ENCODE peak calls at places on chromosomes 2 and 18, in seven cellular contexts. Y is Caco-2, E is body of pancreas, J is lower lobe of right lung, G is hepatocyte, O is A549, A is psoas muscle. S is an unnamed sample.

GRCh38 chr18:44683566-44683965 is 2.9 kb downstream of the SETBP1 start:
- DNase-seq in A (no peak), E (no peak), J (no peak), Y (no peak), G (no peak), O (no peak), S (no peak)

GRCh38 chr2:69957970-69958369 is 3.5 kb downstream of the ASPRV1 start:
- DNase-seq in O (no peak), J (no peak), Y (no peak), E (no peak), A (no peak), G (no peak), S (no peak)

GRCh38 chr2:233593201-233593600 is 24.2 kb upstream of the UGT1A8 start:
- DNase-seq in J (no peak), G (no peak), Y (no peak), A (no peak), O (no peak), E (no peak), S (no peak)

GRCh38 chr2:239150125-239151011 is 250.5 kb downstream of the HDAC4 start:
- DNase-seq in G (no peak), E (no peak), A (no peak), J (peak; percentile 32), O (no peak), Y (no peak), S (peak; percentile 24)

GRCh38 chr2:241616168-241617125 is 20.5 kb downstream of the THAP4 start:
- DNase-seq in E (no peak), A (no peak), G (no peak), J (no peak), O (no peak), Y (no peak), S (peak; percentile 67)

GRCh38 chr2:176827269-176827668 is 385.3 kb upstream of the HNRNPA3 start:
- DNase-seq in O (no peak), G (no peak), Y (no peak), J (no peak), A (no peak), E (no peak), S (no peak)

GRCh38 chr18:32333781-32334180 is 136.9 kb downstream of the GAREM1 start:
- DNase-seq in G (no peak), Y (no peak), J (no peak), A (no peak), O (no peak), E (peak; percentile 80), S (no peak)

GRCh38 chr2:17892726-17893534 is 14.5 kb downstream of the KCNS3 start:
- DNase-seq in E (no peak), A (no peak), G (peak; percentile 20), J (no peak), O (no peak), Y (no peak), S (peak; percentile 47)

GRCh38 chr2:61057562-61057961 is 8.1 kb upstream of the SANBR start:
- DNase-seq in O (no peak), J (no peak), E (no peak), A (no peak), G (no peak), Y (no peak), S (no peak)

GRCh38 chr18:77124452-77124922 is 8.1 kb downstream of the MBP start:
- DNase-seq in G (no peak), J (no peak), A (no peak), O (no peak), E (no peak), Y (no peak), S (peak; percentile 61)

GRCh38 chr2:47528874-47529273 is 125.9 kb downstream of the MSH2 start:
- DNase-seq in O (no peak), A (no peak), Y (no peak), G (no peak), E (no peak), J (no peak), S (no peak)

GRCh38 chr18:3213231-3214059 is 6.3 kb downstream of the MYOM1 start:
- DNase-seq in O (no peak), A (no peak), E (peak; percentile 33), Y (no peak), J (no peak), G (no peak), S (no peak)

GRCh38 chr2:96412307-96413066 is 76.9 kb downstream of the NCAPH start:
- DNase-seq in O (no peak), G (no peak), A (no peak), E (no peak), Y (no peak), J (no peak), S (no peak)

GRCh38 chr18:33232318-33232626 is 208.2 kb downstream of the CCDC178 start:
- DNase-seq in E (no peak), G (no peak), Y (no peak), J (no peak), A (no peak), O (no peak), S (no peak)

GRCh38 chr2:226136739-226137138 is 662.9 kb downstream of the IRS1 start:
- DNase-seq in G (peak; percentile 13), O (peak; percentile 28), E (peak; percentile 42), Y (no peak), A (no peak), J (peak; percentile 50), S (no peak)

GRCh38 chr2:17627434-17627833 is 86.9 kb downstream of the VSNL1 start:
- DNase-seq in Y (no peak), O (no peak), A (no peak), G (no peak), E (no peak), J (no peak), S (no peak)

GRCh38 chr2:134522436-134522835 is 196.4 kb downstream of the TMEM163 start:
- DNase-seq in E (no peak), A (no peak), O (no peak), Y (no peak), G (no peak), J (no peak), S (no peak)

GRCh38 chr2:222424281-222424728 is at the start of gene SGPP2:
- DNase-seq in Y (peak; percentile 50), E (peak; percentile 35), J (peak; percentile 73), A (no peak), O (no peak), G (peak; percentile 56), S (peak; percentile 83)

GRCh38 chr2:231007159-231008045 is 11.5 kb downstream of the SPATA3 start:
- DNase-seq in G (peak; percentile 32), J (no peak), A (no peak), O (no peak), E (no peak), Y (peak; percentile 91), S (no peak)

GRCh38 chr2:143435112-143435511 is 305.9 kb downstream of the ARHGAP15 start:
- DNase-seq in O (no peak), G (no peak), J (no peak), E (no peak), A (no peak), Y (no peak), S (no peak)

GRCh38 chr2:136129601-136130000 is 11.7 kb upstream of the CXCR4 start:
- DNase-seq in G (no peak), E (no peak), Y (no peak), J (no peak), A (no peak), O (no peak), S (no peak)

GRCh38 chr2:144165599-144166250 is 354.2 kb downstream of the ZEB2 start:
- DNase-seq in Y (no peak), J (no peak), G (no peak), O (no peak), A (no peak), E (no peak), S (no peak)

GRCh38 chr18:58592223-58593214 is 36.4 kb downstream of the ALPK2 start:
- DNase-seq in Y (peak; percentile 7), O (no peak), G (no peak), J (no peak), E (no peak), A (no peak), S (no peak)

GRCh38 chr2:57698935-57699449 is 347.6 kb upstream of the VRK2 start:
- DNase-seq in E (no peak), O (no peak), G (no peak), A (no peak), J (no peak), Y (no peak), S (no peak)

GRCh38 chr2:98505311-98505808 is 60.7 kb downstream of the INPP4A start:
- DNase-seq in G (no peak), E (peak; percentile 68), O (no peak), Y (no peak), A (no peak), J (peak; percentile 84), S (no peak)

GRCh38 chr2:138712212-138712979 is 67.8 kb downstream of the NXPH2 start:
- DNase-seq in O (no peak), G (peak; percentile 9), Y (no peak), A (no peak), E (no peak), J (no peak), S (no peak)

DNA sequence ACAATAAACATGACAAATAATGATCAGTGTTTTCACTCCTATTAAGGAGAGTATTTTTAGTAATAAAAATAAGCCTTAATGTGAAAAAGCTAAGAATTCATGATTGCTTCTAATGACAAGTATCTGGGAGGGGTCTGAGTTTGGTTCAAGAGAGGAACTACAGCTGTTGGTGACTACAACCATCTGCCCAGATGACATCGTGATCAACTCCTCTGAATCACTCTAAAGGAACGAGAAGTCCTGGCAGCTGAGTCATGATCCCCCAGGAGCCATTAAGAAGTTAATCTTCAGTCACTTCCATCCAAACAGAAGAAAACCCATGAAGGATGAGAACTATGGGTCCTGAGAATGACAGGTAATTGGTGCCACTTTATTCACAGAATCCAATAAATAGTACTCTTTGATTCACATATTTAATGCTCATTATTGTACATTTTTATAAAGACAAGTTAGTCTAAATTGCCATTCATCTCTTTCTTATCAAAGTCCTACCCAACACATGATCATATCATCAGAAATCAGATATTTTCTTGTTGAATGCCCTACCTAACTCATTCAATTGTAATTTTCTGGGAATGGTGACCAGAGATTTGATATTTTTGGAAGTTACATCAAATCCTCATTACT is 6.8 kb downstream of the TFPI start:
- DNase-seq in Y (peak; percentile 32), O (peak; percentile 96), G (peak; percentile 78), E (peak; percentile 62), J (no peak), A (peak; percentile 44), S (no peak)
- H3K4me1 ChIP-seq in Y (peaks cover 25% of the 10 kb centered on the region), O (peaks cover 86% of the 10 kb centered on the region), G (peaks cover 31% of the 10 kb centered on the region), E (peaks cover 62% of the 10 kb centered on the region), J (peaks cover 70% of the 10 kb centered on the region), A (peaks cover 53% of the 10 kb centered on the region), S (peaks cover 7% of the 10 kb centered on the region)

GRCh38 chr2:32010670-32011565 is at the start of gene MEMO1:
- DNase-seq in A (peak; percentile 94), O (peak; percentile 97), J (peak; percentile 98), Y (peak; percentile 96), G (peak; percentile 96), E (peak; percentile 96), S (peak; percentile 98)
- TF ChIP-seq CTCF in A (no peak), O (no peak), J (no peak), Y (no peak), G (no peak), E (no peak), S (no peak)

DNA sequence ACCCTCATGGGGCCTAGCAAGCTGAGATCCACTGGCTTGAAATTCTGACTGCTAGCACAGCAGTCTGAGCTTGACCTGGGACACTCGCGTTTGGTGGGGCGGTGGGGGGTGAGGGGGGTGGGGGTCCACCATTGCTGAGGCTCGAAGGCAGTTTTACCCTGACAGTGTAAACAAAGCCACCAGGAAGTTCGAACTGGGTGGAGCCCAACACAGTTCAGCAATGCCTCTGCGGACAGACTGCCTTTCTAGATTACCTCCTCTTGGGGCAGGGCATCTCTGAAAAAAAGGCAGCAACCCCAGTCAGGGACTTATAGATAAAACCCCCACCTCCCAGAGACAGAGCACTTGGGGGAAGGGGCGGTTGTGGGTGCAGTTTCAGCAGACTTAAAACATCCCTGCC is 149.7 kb upstream of the TANK start:
- DNase-seq in E (no peak), O (no peak), J (no peak), Y (no peak), G (no peak), A (no peak), S (no peak)
- H3K4me3 ChIP-seq in E (no peak overlapping the region), O (no peak overlapping the region), J (no peak overlapping the region), Y (no peak overlapping the region), G (no peak overlapping the region), A (no peak overlapping the region), S (no peak overlapping the region)

GRCh38 chr2:41910126-41910525 is 137.7 kb upstream of the PKDCC start:
- DNase-seq in O (no peak), J (no peak), A (no peak), Y (no peak), E (no peak), G (no peak), S (no peak)
- H3K4me1 ChIP-seq in O (peaks cover 11% of the 10 kb centered on the region), J (no peaks in the 10 kb centered on the region), A (peaks cover 14% of the 10 kb centered on the region), Y (peaks cover 14% of the 10 kb centered on the region), E (no peaks in the 10 kb centered on the region), G (peaks cover 20% of the 10 kb centered on the region), S (no peaks in the 10 kb centered on the region)